ENCODE peak calls at places on chromosome 17, in seven cellular contexts. Z, S, F, O, T, C and M are unnamed samples.

GRCh38 chr17:75501378-75502071 is 13.8 kb downstream of the CASKIN2 start:
- DNase-seq in Z (no peak), S (no peak), F (no peak), O (no peak), T (no peak), C (no peak), M (no peak)

GRCh38 chr17:3308603-3309002 is 10.4 kb upstream of the OR3A1 start:
- DNase-seq in Z (no peak), S (no peak), F (no peak), O (no peak), T (no peak), C (no peak), M (no peak)

GRCh38 chr17:58556833-58557250 is 42.4 kb upstream of the MTMR4 start:
- DNase-seq in Z (no peak), S (no peak), F (peak), O (no peak), T (no peak), C (no peak), M (no peak)

GRCh38 chr17:37756060-37756459 is 11.2 kb upstream of the HNF1B start:
- DNase-seq in Z (no peak), S (no peak), F (no peak), O (no peak), T (no peak), C (no peak), M (no peak)

GRCh38 chr17:6361733-6362132 is 73.2 kb downstream of the AIPL1 start:
- DNase-seq in Z (no peak), S (peak), F (no peak), O (no peak), T (no peak), C (no peak), M (no peak)

GRCh38 chr17:19288453-19288852 is 51.3 kb downstream of the EPN2 start:
- DNase-seq in Z (no peak), S (no peak), F (no peak), O (no peak), T (no peak), C (no peak), M (no peak)

GRCh38 chr17:75808905-75809621 is 24.5 kb downstream of the UNK start:
- DNase-seq in Z (no peak), S (no peak), F (peak), O (peak), T (peak), C (no peak), M (no peak)

GRCh38 chr17:45942284-45942683 is 47.9 kb downstream of the MAPT start:
- DNase-seq in Z (peak), S (no peak), F (no peak), O (peak), T (peak), C (no peak), M (no peak)

GRCh38 chr17:33234233-33234632 is 58.9 kb downstream of the ASIC2 start:
- DNase-seq in Z (no peak), S (no peak), F (no peak), O (no peak), T (no peak), C (no peak), M (no peak)

GRCh38 chr17:28369684-28370034 is 448 bp downstream of the VTN start:
- DNase-seq in Z (no peak), S (no peak), F (no peak), O (no peak), T (no peak), C (no peak), M (no peak)

GRCh38 chr17:48153711-48154642 is 46.4 kb downstream of the SNX11 start:
- DNase-seq in Z (no peak), S (peak), F (peak), O (no peak), T (peak), C (peak), M (peak)

DNA sequence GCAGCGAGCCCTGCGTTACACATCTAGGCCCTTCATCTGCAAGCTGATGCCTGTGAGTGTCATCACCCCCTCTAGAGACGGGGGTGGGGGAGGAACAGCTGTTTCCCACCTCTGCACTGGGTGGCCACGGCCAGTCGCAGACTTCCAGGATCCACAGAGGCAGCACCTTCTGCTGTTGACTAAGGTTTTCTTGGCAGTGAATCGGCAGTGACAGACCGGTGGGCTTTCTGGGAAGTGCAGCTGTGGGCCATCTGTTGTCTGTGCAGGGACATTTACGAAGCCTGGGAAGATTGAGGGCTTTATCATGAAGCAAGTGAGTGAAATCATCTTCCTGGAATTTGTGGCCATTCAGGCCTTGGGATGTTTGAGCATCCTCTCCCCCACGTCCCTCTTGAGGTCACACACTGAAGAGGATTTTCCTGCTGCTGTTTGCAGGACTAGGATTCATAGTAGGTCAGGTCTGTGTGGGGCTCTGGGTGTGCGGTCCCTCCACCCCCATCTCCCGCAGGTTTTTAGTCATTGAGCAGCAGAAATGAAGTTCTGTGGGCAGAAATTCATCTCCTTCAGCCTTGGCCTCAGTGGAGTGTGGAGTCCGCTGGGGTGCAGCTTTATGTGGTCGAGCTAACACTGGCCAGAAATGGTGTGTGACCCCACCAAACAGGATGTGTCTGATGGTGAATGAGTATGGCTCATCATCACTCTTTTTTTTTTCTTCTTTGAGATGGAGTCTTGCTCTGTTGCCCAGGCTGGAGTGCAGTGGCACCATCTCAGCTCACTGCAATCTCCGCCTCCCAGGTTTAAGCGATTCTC is 12.0 kb downstream of the PGS1 start:
- DNase-seq in Z (no peak), S (peak), F (peak), O (no peak), T (no peak), C (peak), M (no peak)
- TF ChIP-seq CTCF in Z (no peak), S (no peak), F (no peak), O (no peak), T (no peak), C (peak), M (no peak)

DNA sequence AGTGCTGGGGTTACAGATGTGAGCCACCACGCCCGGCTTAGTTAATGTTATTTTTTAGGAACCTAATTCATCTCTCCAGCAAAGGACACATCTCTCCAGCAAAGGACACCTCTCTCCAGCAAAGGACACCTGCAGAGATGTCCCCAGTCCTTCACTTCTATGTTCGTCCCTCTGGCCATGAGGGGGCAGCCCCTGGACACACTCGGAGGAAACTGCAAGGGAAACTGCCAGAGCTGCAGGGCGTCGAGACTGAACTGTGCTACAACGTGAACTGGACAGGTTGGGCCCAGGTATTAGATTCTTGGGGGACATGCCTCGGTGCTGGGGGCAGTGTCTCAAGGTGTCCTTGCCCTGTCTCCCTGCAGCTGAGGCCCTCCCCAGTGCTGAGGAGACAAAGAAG is 4.7 kb downstream of the PFAS start:
- DNase-seq in Z (no peak), S (no peak), F (peak), O (no peak), T (peak), C (peak), M (no peak)
- TF ChIP-seq CTCF in Z (no peak), S (peak), F (peak), O (no peak), T (no peak), C (no peak), M (no peak)

DNA sequence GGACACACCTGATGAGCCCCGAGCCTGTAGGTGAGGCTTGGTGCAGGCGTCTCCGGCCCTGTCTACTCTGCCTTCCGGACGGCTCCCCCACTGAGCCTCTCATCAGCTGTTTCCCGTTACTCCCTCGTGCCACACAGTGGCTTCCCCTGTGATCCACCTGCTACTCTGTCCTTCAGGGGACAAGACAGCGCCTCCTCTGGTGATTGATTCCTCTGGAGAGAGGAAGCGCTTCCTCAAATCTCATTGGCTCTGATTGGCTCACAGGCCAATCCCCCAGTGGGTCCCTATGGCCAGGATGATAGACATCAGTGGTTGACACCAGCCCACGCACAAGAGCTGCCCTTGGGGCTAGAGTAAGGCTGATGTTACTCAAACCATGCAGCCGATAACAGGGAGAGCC is 24.0 kb downstream of the RNF213 start:
- DNase-seq in Z (peak), S (peak), F (no peak), O (no peak), T (no peak), C (no peak), M (no peak)
- TF ChIP-seq CTCF in Z (no peak), S (peak), F (no peak), O (no peak), T (no peak), C (peak), M (no peak)

GRCh38 chr17:59783221-59784016 is 76.0 kb downstream of the VMP1 start:
- DNase-seq in Z (no peak), S (peak), F (peak), O (no peak), T (no peak), C (no peak), M (no peak)

GRCh38 chr17:59785091-59785799 is 77.8 kb downstream of the VMP1 start:
- DNase-seq in Z (no peak), S (peak), F (peak), O (no peak), T (no peak), C (no peak), M (no peak)

GRCh38 chr17:59786213-59786535 is 78.7 kb downstream of the VMP1 start:
- DNase-seq in Z (no peak), S (no peak), F (no peak), O (no peak), T (no peak), C (no peak), M (no peak)

GRCh38 chr17:59790936-59791335 is 83.5 kb downstream of the VMP1 start:
- DNase-seq in Z (no peak), S (no peak), F (no peak), O (no peak), T (no peak), C (no peak), M (no peak)

DNA sequence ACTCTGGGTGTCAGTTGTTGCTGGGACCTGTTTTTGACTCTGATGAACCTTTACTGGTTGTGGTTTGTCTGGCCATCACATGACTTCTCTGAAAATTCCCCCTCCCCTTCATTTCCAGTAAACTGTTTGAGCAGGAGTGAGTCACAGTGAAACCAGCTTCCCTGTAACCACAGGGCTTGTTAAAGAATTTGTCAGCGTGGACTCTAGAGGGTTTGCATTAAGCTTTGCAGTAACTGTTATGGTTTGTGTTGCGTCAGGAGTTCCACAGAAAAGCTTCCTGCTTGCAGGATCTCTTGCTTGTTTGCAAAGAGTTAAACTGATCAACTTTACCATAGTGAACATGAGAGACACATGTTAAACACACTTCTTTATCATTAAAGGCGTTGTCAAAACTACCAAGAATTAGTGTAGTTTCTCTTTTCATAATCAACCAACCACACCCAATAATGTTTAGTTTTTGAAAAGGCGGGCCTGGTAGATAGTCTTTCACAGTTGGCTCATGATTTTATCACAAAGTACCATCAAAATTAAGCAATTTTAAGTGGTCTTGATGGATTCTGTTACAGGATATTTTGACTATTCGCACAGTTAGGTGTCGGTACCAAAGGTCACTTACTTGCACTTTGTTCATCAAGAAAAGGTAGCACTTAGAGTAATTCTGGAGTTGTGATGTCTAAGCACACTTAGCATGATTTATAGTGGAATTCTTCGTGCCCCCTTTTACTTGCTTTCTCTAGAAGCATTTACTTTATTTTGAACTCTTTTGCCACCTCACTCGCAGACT is 79.3 kb downstream of the VMP1 start:
- DNase-seq in Z (no peak), S (peak), F (peak), O (peak), T (peak), C (no peak), M (peak)
- TF ChIP-seq CTCF in Z (no peak), S (no peak), F (no peak), O (no peak), T (no peak), C (no peak), M (no peak)